ENCODE peak calls at places on chromosomes 4 and X, in six cellular contexts. U is GM12878, T is PC-9, A is fibroblast of the aortic adventitia, V is WERI-Rb-1, F is astrocyte. N is an unnamed sample.

GRCh38 chrX:36909584-36909983 is 98.6 kb upstream of the FAM47C start:
- DNase-seq in U (no peak), V (no peak), F (no peak), A (no peak), T (no peak), N (peak)

GRCh38 chrX:24148118-24148517 is 1.4 kb upstream of the ZFX start:
- DNase-seq in V (no peak), T (no peak), U (no peak), A (no peak), F (no peak), N (no peak)

GRCh38 chrX:107686792-107687191 is 58.5 kb downstream of the PRPS1 start:
- DNase-seq in U (no peak), T (no peak), F (no peak), A (no peak), V (no peak), N (no peak)

GRCh38 chr4:47831026-47831689 is 6.7 kb downstream of the CORIN start:
- DNase-seq in U (no peak), V (peak), F (no peak), T (no peak), A (no peak), N (no peak)

GRCh38 chr4:75327804-75328512 is 186.2 kb downstream of the RCHY1 start:
- DNase-seq in F (no peak), A (no peak), U (no peak), T (no peak), V (no peak), N (no peak)

GRCh38 chrX:134512566-134512965 is 52.6 kb downstream of the HPRT1 start:
- DNase-seq in V (no peak), A (peak), F (peak), T (peak), U (no peak), N (peak)

GRCh38 chr4:79340568-79340967 is 14.7 kb upstream of the NAA11 start:
- DNase-seq in T (no peak), A (no peak), V (no peak), F (no peak), U (no peak), N (no peak)

GRCh38 chr4:71497078-71497477 is 158.3 kb downstream of the SLC4A4 start:
- DNase-seq in V (no peak), U (no peak), A (no peak), F (no peak), T (no peak), N (no peak)

GRCh38 chrX:30592846-30593245 is 15.3 kb upstream of the TASL start:
- DNase-seq in F (no peak), U (no peak), A (no peak), T (no peak), V (no peak), N (no peak)

GRCh38 chr4:37754410-37755185 is 68.4 kb upstream of the RELL1 start:
- DNase-seq in A (no peak), T (no peak), F (no peak), U (no peak), V (no peak), N (no peak)

GRCh38 chrX:7889680-7890079 is 37.5 kb downstream of the PNPLA4 start:
- DNase-seq in A (no peak), F (no peak), V (no peak), U (no peak), T (no peak), N (peak)

GRCh38 chrX:17860179-17860780 is 818 bp downstream of the RAI2 start:
- DNase-seq in V (no peak), U (no peak), A (peak), T (no peak), F (no peak), N (peak)

GRCh38 chrX:83593634-83594294 is 85.7 kb downstream of the POU3F4 start:
- DNase-seq in A (no peak), V (no peak), T (no peak), F (no peak), U (no peak), N (no peak)

GRCh38 chr4:6910340-6910959 is 824 bp downstream of the TBC1D14 start:
- DNase-seq in T (no peak), A (no peak), U (no peak), V (no peak), F (no peak), N (no peak)

GRCh38 chrX:108426262-108426661 is 12.0 kb downstream of the COL4A6 start:
- DNase-seq in A (no peak), F (no peak), T (no peak), V (no peak), U (no peak), N (no peak)

GRCh38 chr4:100414016-100414790 is 103.6 kb downstream of the EMCN start:
- DNase-seq in V (no peak), T (no peak), F (peak), A (peak), U (no peak), N (peak)

GRCh38 chrX:149456476-149457245 is 48.4 kb downstream of the IDS start:
- DNase-seq in V (no peak), A (no peak), U (no peak), T (no peak), F (no peak), N (no peak)

GRCh38 chr4:165505991-165506779 is 127.4 kb downstream of the CPE start:
- DNase-seq in T (peak), F (peak), U (no peak), V (no peak), A (peak), N (peak)

GRCh38 chr4:183200453-183200852 is 101.4 kb downstream of the WWC2 start:
- DNase-seq in A (peak), T (peak), U (no peak), F (peak), V (no peak), N (peak)

GRCh38 chr4:36551697-36552214 is 270.3 kb downstream of the DTHD1 start:
- DNase-seq in U (peak), A (no peak), V (no peak), F (no peak), T (no peak), N (no peak)

GRCh38 chr4:7050481-7051143 is 7.4 kb downstream of the TADA2B start:
- DNase-seq in T (no peak), A (no peak), U (no peak), F (no peak), V (no peak), N (no peak)

GRCh38 chr4:174120446-174121142 is 162.9 kb downstream of the FBXO8 start:
- DNase-seq in F (peak), U (no peak), A (peak), V (peak), T (no peak), N (peak)

GRCh38 chrX:149504226-149504914 is 736 bp downstream of the IDS start:
- DNase-seq in U (no peak), T (peak), F (no peak), V (peak), A (peak), N (peak)

GRCh38 chrX:68365356-68365755 is 67.9 kb downstream of the OPHN1 start:
- DNase-seq in U (no peak), A (no peak), F (no peak), V (no peak), T (no peak), N (peak)

GRCh38 chr4:158914178-158914577 is 145.4 kb downstream of the FNIP2 start:
- DNase-seq in V (no peak), U (no peak), A (peak), F (peak), T (no peak), N (peak)

GRCh38 chr4:68466185-68466584 is 18.9 kb downstream of the TMPRSS11E start:
- DNase-seq in A (peak), F (peak), T (no peak), V (no peak), U (no peak), N (peak)

GRCh38 chr4:97841512-97841911 is 301.8 kb downstream of the STPG2 start:
- DNase-seq in F (no peak), A (no peak), T (no peak), V (no peak), U (no peak), N (no peak)

GRCh38 chr4:15355464-15355863 is 72.4 kb upstream of the C1QTNF7 start:
- DNase-seq in A (no peak), F (no peak), U (no peak), T (no peak), V (no peak), N (no peak)

GRCh38 chrX:47658301-47658683 is 688 bp downstream of the UXT start:
- DNase-seq in A (no peak), T (no peak), U (no peak), F (no peak), V (no peak), N (no peak)

GRCh38 chr4:38490753-38491446 is 173.1 kb upstream of the KLF3 start:
- DNase-seq in A (peak), T (no peak), V (no peak), U (no peak), F (no peak), N (no peak)

GRCh38 chrX:152641996-152642395 is 4.3 kb downstream of the GABRQ start:
- DNase-seq in U (no peak), F (no peak), T (peak), A (peak), V (peak), N (peak)

DNA sequence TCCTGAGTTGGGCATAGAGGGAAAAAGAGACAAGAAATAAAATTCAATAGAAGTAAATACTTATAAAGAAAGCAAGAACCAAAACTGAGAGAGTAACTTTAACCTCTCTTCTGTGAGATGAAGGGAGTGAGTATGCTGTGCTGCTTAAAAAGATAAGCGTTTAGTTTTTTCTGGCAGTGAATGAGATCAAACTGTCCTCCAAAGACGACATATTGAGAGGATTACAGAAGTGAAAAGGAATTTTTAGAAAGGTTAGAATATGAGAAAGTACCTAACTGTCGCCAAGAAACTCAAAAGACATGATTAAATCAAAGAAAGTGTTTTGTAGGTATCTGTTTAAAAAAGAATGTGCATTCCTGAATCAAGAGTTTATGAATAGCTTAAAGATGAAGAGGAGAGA is 16.0 kb downstream of the GAB1 start:
- DNase-seq in A (peak), U (no peak), F (peak), V (no peak), T (no peak), N (no peak)
- H3K4me3 ChIP-seq in A (no peak), U (no peak), F (no peak), V (no peak), T (no peak), N (no peak)

GRCh38 chr4:147814334-147814733 is 82.4 kb downstream of the ARHGAP10 start:
- DNase-seq in U (no peak), V (no peak), F (peak), T (no peak), A (no peak), N (no peak)

GRCh38 chr4:147816382-147817254 is 84.7 kb downstream of the ARHGAP10 start:
- DNase-seq in U (no peak), A (peak), T (no peak), V (no peak), F (no peak), N (no peak)

GRCh38 chr4:147811878-147812277 is 80.0 kb downstream of the ARHGAP10 start:
- DNase-seq in A (no peak), T (no peak), U (no peak), F (no peak), V (no peak), N (no peak)

GRCh38 chr4:147813107-147813773 is 81.4 kb downstream of the ARHGAP10 start:
- DNase-seq in U (no peak), T (no peak), A (no peak), F (no peak), V (no peak), N (peak)

GRCh38 chr4:147815741-147816140 is 83.9 kb downstream of the ARHGAP10 start:
- DNase-seq in A (no peak), V (no peak), F (no peak), U (no peak), T (no peak), N (no peak)
- TF ChIP-seq CTCF in A (no peak), V (no peak), F (no peak), U (no peak), T (no peak), N (no peak)

DNA sequence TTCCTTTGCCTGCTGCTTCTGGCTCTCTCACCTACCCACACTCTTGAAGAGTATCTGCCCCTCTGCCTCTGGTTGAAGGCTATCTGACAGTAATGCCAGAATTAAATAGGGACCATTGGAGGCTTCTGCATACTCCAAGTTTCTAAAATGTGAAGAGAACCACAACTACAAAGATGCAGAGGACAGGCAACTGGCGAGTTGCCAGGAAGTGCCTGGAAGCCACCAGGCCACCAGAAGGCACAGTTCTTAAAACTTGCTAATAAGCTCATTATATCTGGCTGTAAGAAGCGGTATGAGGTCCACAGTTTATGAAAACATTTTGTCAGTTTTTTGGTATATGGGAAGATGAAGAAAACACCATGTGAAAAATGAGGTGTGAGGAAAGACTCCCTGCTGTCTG is 202.8 kb downstream of the NR3C2 start:
- DNase-seq in T (no peak), V (no peak), A (no peak), U (no peak), F (no peak), N (no peak)
- H3K4me3 ChIP-seq in T (no peak), V (no peak), A (no peak), U (no peak), F (no peak), N (no peak)

GRCh38 chr4:184310171-184310567 is 92.5 kb upstream of the ENPP6 start:
- DNase-seq in A (no peak), T (no peak), U (no peak), F (no peak), V (no peak), N (no peak)
- TF ChIP-seq CTCF in A (no peak), T (no peak), U (peak), F (no peak), V (peak), N (peak)

N was measured in AG10803.